ENCODE peak calls at places on chromosomes 11 and 22, in eight cellular contexts. Z is stimulated activated CD4-positive, alpha-beta T cell treated with anti-CD3 and anti-CD28 coated beads, Interleukin-2, amount 100 ng/mL, for 48 hours; O is NCI-H510A treated with DMSO at 0.1 percent for 48 hours; C is MV-4-11; G is mesenchymal stem cell; D is NCI-H1930; Q is T-helper 1 cell; A is stimulated activated CD8-positive, alpha-beta memory T cell treated with anti-CD3 and anti-CD28 coated beads, Interleukin-12 subunit alpha, Interleukin-12 subunit beta, amount 100 ng/mL, for 4 hours. U is an unnamed sample.

GRCh38 chr11:19873730-19874129 is 161.1 kb downstream of the NAV2 start:
- DNase-seq in Z (no peak), O (peak), C (no peak), G (no peak), D (no peak), Q (no peak), A (no peak), U (no peak)

GRCh38 chr22:19689408-19689807 is 24.9 kb upstream of the SEPTIN5 start:
- DNase-seq in Z (no peak), O (no peak), C (peak), G (no peak), D (no peak), Q (no peak), A (no peak), U (no peak)

GRCh38 chr11:133078591-133079179 is 453.6 kb downstream of the OPCML start:
- DNase-seq in Z (peak), O (peak), C (peak), G (peak), D (peak), Q (no peak), A (no peak), U (peak)

GRCh38 chr11:90329043-90329442 is 106.2 kb upstream of the CHORDC1 start:
- DNase-seq in Z (no peak), O (no peak), C (peak), G (no peak), D (no peak), Q (no peak), A (no peak), U (no peak)

GRCh38 chr22:45397806-45398205 is 15.6 kb downstream of the SMC1B start:
- DNase-seq in Z (no peak), O (no peak), C (peak), G (no peak), D (no peak), Q (no peak), A (no peak), U (no peak)

GRCh38 chr11:15327786-15328231 is 213.1 kb downstream of the INSC start:
- DNase-seq in Z (peak), O (peak), C (peak), G (peak), D (peak), Q (no peak), A (no peak), U (peak)

GRCh38 chr11:134362192-134362901 is 30.6 kb downstream of the GLB1L2 start:
- DNase-seq in Z (no peak), O (no peak), C (no peak), G (no peak), D (no peak), Q (no peak), A (no peak), U (no peak)

GRCh38 chr11:129055196-129055595 is 112.5 kb upstream of the TP53AIP1 start:
- DNase-seq in Z (no peak), O (no peak), C (no peak), G (no peak), D (no peak), Q (no peak), A (no peak), U (no peak)

GRCh38 chr22:46915978-46916730 is 153.7 kb downstream of the TBC1D22A start:
- DNase-seq in Z (no peak), O (peak), C (no peak), G (no peak), D (no peak), Q (no peak), A (no peak), U (no peak)

GRCh38 chr11:48058064-48058463 is 77.7 kb downstream of the PTPRJ start:
- DNase-seq in Z (no peak), O (no peak), C (no peak), G (no peak), D (no peak), Q (no peak), A (no peak), U (no peak)